ENCODE peak calls at places on chromosome 20, in four cellular contexts. Z, I, B and M are unnamed samples.

GRCh38 chr20:2162125-2162822 is 60.6 kb downstream of the STK35 start:
- DNase-seq in Z (no peak), I (no peak), B (no peak), M (no peak)

GRCh38 chr20:64225166-64225595 is 30.4 kb upstream of the PCMTD2 start:
- DNase-seq in Z (no peak), I (no peak), B (no peak), M (no peak)

GRCh38 chr20:45300961-45301360 is 5.7 kb upstream of the RBPJL start:
- DNase-seq in Z (no peak), I (no peak), B (peak), M (no peak)

GRCh38 chr20:9699181-9699580 is 139.7 kb downstream of the PAK5 start:
- DNase-seq in Z (no peak), I (no peak), B (no peak), M (no peak)

GRCh38 chr20:5078399-5078958 is 41.3 kb downstream of the PCNA start:
- DNase-seq in Z (no peak), I (peak), B (no peak), M (no peak)

GRCh38 chr20:45087814-45088213 is 13.1 kb downstream of the KCNS1 start:
- DNase-seq in Z (no peak), I (no peak), B (no peak), M (no peak)

GRCh38 chr20:35499271-35499670 is 30.2 kb downstream of the C20orf173 start:
- DNase-seq in Z (no peak), I (no peak), B (no peak), M (no peak)

GRCh38 chr20:856361-856775 is 22.9 kb downstream of the FAM110A start:
- DNase-seq in Z (no peak), I (no peak), B (no peak), M (peak)

GRCh38 chr20:38842558-38842981 is 37.1 kb downstream of the PPP1R16B start:
- DNase-seq in Z (no peak), I (no peak), B (no peak), M (no peak)

GRCh38 chr20:38878798-38879197 is 47.4 kb upstream of the FAM83D start:
- DNase-seq in Z (no peak), I (no peak), B (no peak), M (peak)

GRCh38 chr20:62501801-62502495 is 26.2 kb upstream of the GATA5 start:
- DNase-seq in Z (no peak), I (peak), B (no peak), M (peak)

GRCh38 chr20:57089701-57090144 is 176.7 kb downstream of the BMP7 start:
- DNase-seq in Z (no peak), I (no peak), B (peak), M (no peak)

GRCh38 chr20:51759769-51760510 is 8.2 kb downstream of the ATP9A start:
- DNase-seq in Z (no peak), I (no peak), B (no peak), M (no peak)

GRCh38 chr20:54115172-54115854 is 44.9 kb upstream of the BCAS1 start:
- DNase-seq in Z (no peak), I (no peak), B (no peak), M (no peak)

GRCh38 chr20:56245761-56246160 is 2.8 kb upstream of the MC3R start:
- DNase-seq in Z (no peak), I (no peak), B (no peak), M (no peak)

GRCh38 chr20:8427419-8428065 is 295.5 kb downstream of the PLCB1 start:
- DNase-seq in Z (no peak), I (no peak), B (no peak), M (no peak)

GRCh38 chr20:17565164-17565845 is 4.6 kb upstream of the DSTN start:
- DNase-seq in Z (no peak), I (no peak), B (no peak), M (no peak)

GRCh38 chr20:9397928-9398327 is 116.5 kb upstream of the LAMP5 start:
- DNase-seq in Z (no peak), I (no peak), B (no peak), M (no peak)

GRCh38 chr20:63098195-63098810 is 91.5 kb upstream of the BHLHE23 start:
- DNase-seq in Z (no peak), I (no peak), B (no peak), M (no peak)

GRCh38 chr20:61114776-61115175 is 137.3 kb upstream of the CDH4 start:
- DNase-seq in Z (no peak), I (no peak), B (no peak), M (no peak)

GRCh38 chr20:44761423-44761822 is 15.8 kb downstream of the KCNK15 start:
- DNase-seq in Z (no peak), I (no peak), B (no peak), M (no peak)

GRCh38 chr20:37356387-37356786 is 10.4 kb downstream of the SRC start:
- DNase-seq in Z (no peak), I (no peak), B (no peak), M (no peak)

GRCh38 chr20:21315138-21315537 is 12.0 kb downstream of the XRN2 start:
- DNase-seq in Z (no peak), I (no peak), B (no peak), M (no peak)

GRCh38 chr20:44153636-44154043 is 33.3 kb downstream of the JPH2 start:
- DNase-seq in Z (no peak), I (no peak), B (no peak), M (no peak)

GRCh38 chr20:32438331-32438858 is 80.3 kb downstream of the ASXL1 start:
- DNase-seq in Z (no peak), I (no peak), B (no peak), M (no peak)

GRCh38 chr20:17014967-17015366 is 211.9 kb upstream of the PCSK2 start:
- DNase-seq in Z (no peak), I (no peak), B (no peak), M (no peak)

GRCh38 chr20:5642155-5642981 is 107.8 kb upstream of the SHLD1 start:
- DNase-seq in Z (no peak), I (no peak), B (no peak), M (no peak)

GRCh38 chr20:53606364-53606985 is 12.8 kb upstream of the ZNF217 start:
- DNase-seq in Z (no peak), I (no peak), B (no peak), M (no peak)